ENCODE peak calls at places on chromosomes 11 and 22, in seven cellular contexts. K is fibroblast of lung, E is tibial artery, Y is neural progenitor cell, U is upper lobe of right lung, S is left ventricle myocardium inferior, H is spleen. N is an unnamed sample.

GRCh38 chr11:10322830-10323792 is 18.2 kb downstream of the ADM start:
- DNase-seq in K (peak; percentile 94), E (peak; percentile 80), Y (peak; percentile 59), U (no peak), S (peak; percentile 24), H (no peak), N (peak; percentile 65)

GRCh38 chr11:17000987-17001386 is 13.2 kb downstream of the PLEKHA7 start:
- DNase-seq in K (no peak), E (no peak), Y (no peak), U (no peak), S (no peak), H (no peak), N (no peak)

GRCh38 chr11:64239662-64240466 is 1.0 kb upstream of the FKBP2 start:
- DNase-seq in K (no peak), E (no peak), Y (no peak), U (peak; percentile 66), S (no peak), H (no peak), N (no peak)

GRCh38 chr11:9787981-9788521 is 124.2 kb downstream of the SWAP70 start:
- DNase-seq in K (peak; percentile 89), E (peak; percentile 36), Y (no peak), U (no peak), S (peak; percentile 34), H (no peak), N (peak; percentile 10)

GRCh38 chr11:63985812-63986155 is 454 bp upstream of the OTUB1 start:
- DNase-seq in K (no peak), E (no peak), Y (no peak), U (peak; percentile 81), S (no peak), H (peak; percentile 94), N (peak; percentile 60)

GRCh38 chr11:127677813-127678212 is 677.2 kb upstream of the KIRREL3 start:
- DNase-seq in K (no peak), E (no peak), Y (peak; percentile 66), U (no peak), S (no peak), H (no peak), N (no peak)

GRCh38 chr11:128908391-128909246 is 17.5 kb downstream of the KCNJ5 start:
- DNase-seq in K (peak; percentile 85), E (peak; percentile 77), Y (no peak), U (no peak), S (peak; percentile 73), H (no peak), N (peak; percentile 63)

GRCh38 chr22:22037740-22038139 is 55.2 kb upstream of the TOP3B start:
- DNase-seq in K (peak; percentile 59), E (no peak), Y (peak; percentile 38), U (no peak), S (no peak), H (no peak), N (no peak)

GRCh38 chr11:129375731-129376657 is at the start of gene BARX2:
- DNase-seq in K (peak; percentile 71), E (no peak), Y (peak; percentile 91), U (peak; percentile 82), S (peak; percentile 16), H (no peak), N (peak; percentile 79)

GRCh38 chr11:9982127-9982795 is 311.8 kb downstream of the SBF2 start:
- DNase-seq in K (no peak), E (no peak), Y (no peak), U (no peak), S (no peak), H (no peak), N (no peak)

GRCh38 chr11:45933846-45934579 is 11.6 kb downstream of the LARGE2 start:
- DNase-seq in K (no peak), E (no peak), Y (no peak), U (peak; percentile 38), S (no peak), H (peak; percentile 76), N (no peak)

GRCh38 chr11:118921929-118922744 is 3.6 kb downstream of the BCL9L start:
- DNase-seq in K (peak; percentile 87), E (peak; percentile 87), Y (peak; percentile 85), U (peak; percentile 91), S (peak; percentile 87), H (peak; percentile 83), N (peak; percentile 81)

GRCh38 chr11:105799728-105800462 is 190.0 kb downstream of the GRIA4 start:
- DNase-seq in K (peak; percentile 23), E (no peak), Y (no peak), U (no peak), S (no peak), H (no peak), N (no peak)

GRCh38 chr11:2569321-2569721 is 124.5 kb downstream of the KCNQ1 start:
- DNase-seq in K (no peak), E (no peak), Y (no peak), U (peak; percentile 52), S (peak; percentile 9), H (peak; percentile 48), N (no peak)

GRCh38 chr11:118226294-118226693 is 1.5 kb upstream of the JAML start:
- DNase-seq in K (no peak), E (peak; percentile 43), Y (no peak), U (no peak), S (no peak), H (no peak), N (no peak)

GRCh38 chr11:85827768-85828639 is 17.1 kb upstream of the SYTL2 start:
- DNase-seq in K (peak; percentile 95), E (no peak), Y (no peak), U (no peak), S (no peak), H (no peak), N (no peak)

GRCh38 chr22:26330971-26331625 is 98.0 kb upstream of the ASPHD2 start:
- DNase-seq in K (peak; percentile 26), E (no peak), Y (peak; percentile 76), U (no peak), S (no peak), H (no peak), N (peak; percentile 64)

GRCh38 chr11:35540526-35540925 is 15.1 kb upstream of the PAMR1 start:
- DNase-seq in K (peak; percentile 51), E (no peak), Y (no peak), U (no peak), S (no peak), H (no peak), N (no peak)

GRCh38 chr11:77732143-77732542 is 88.4 kb downstream of the RSF1 start:
- DNase-seq in K (no peak), E (no peak), Y (no peak), U (no peak), S (no peak), H (no peak), N (no peak)

GRCh38 chr11:102168483-102168882 is 58.2 kb downstream of the YAP1 start:
- DNase-seq in K (no peak), E (no peak), Y (no peak), U (no peak), S (no peak), H (no peak), N (no peak)

GRCh38 chr22:42075277-42075676 is 1.2 kb downstream of the PHETA2 start:
- DNase-seq in K (no peak), E (no peak), Y (no peak), U (no peak), S (no peak), H (peak; percentile 56), N (no peak)

GRCh38 chr11:57639321-57640067 is 10.2 kb downstream of the YPEL4 start:
- DNase-seq in K (peak; percentile 71), E (no peak), Y (peak; percentile 98), U (no peak), S (no peak), H (no peak), N (no peak)

GRCh38 chr11:95451682-95452081 is 220.7 kb upstream of the SESN3 start:
- DNase-seq in K (peak; percentile 70), E (no peak), Y (no peak), U (no peak), S (no peak), H (no peak), N (no peak)

GRCh38 chr22:47309946-47310345 is 547.5 kb downstream of the TBC1D22A start:
- DNase-seq in K (no peak), E (no peak), Y (no peak), U (no peak), S (no peak), H (no peak), N (no peak)

GRCh38 chr11:82536706-82537105 is 197.0 kb downstream of the FAM181B start:
- DNase-seq in K (no peak), E (no peak), Y (no peak), U (no peak), S (no peak), H (no peak), N (no peak)

DNA sequence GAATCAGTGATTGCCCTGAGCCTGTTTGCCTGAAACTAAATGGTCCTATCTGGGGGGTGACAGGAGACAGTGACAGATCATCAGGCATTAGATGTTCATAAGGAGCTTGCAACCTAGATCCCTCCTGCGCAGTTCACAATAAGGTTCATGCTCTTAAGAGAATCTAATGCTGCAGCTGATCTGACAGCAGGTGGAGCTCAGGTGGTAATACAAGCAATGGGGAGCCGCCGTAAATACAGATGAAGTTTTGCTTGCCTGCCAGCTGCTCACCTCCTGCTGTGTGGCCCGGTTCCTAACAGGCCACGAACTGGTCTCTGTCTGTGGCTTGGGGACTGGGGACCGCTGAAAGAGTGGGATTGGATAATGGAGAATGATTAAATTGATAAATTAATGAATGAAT is 14.0 kb downstream of the NOX4 start:
- DNase-seq in K (no peak), E (no peak), Y (peak; percentile 8), U (no peak), S (no peak), H (no peak), N (peak; percentile 16)
- TF ChIP-seq CTCF in K (no peak), E (no peak), Y (no peak), U (no peak), S (no peak), H (no peak), N (no peak)

DNA sequence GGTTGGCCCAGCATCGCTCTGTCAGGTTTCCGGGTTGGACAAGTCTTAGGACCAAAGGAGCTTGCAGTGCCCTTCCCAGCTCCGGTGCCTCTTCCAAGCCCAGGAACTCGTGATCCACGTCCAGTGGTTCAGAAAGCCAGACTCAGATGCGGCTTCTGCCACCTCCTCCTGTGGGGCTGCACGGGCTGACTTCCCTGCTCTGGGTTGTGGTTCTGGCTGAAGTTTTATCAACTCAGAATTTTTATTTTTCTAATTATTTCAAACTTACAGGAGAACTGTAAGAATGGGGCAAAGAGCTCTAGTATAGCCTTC is 85.0 kb downstream of the BCR start:
- DNase-seq in K (no peak), E (no peak), Y (no peak), U (no peak), S (no peak), H (no peak), N (no peak)
- H3K4me1 ChIP-seq in K (no peaks in the 10 kb centered on the region), E (no peaks in the 10 kb centered on the region), Y (peaks cover 12% of the 10 kb centered on the region), U (no peaks in the 10 kb centered on the region), S (peaks cover 20% of the 10 kb centered on the region), H (peaks cover 23% of the 10 kb centered on the region), N (no peaks in the 10 kb centered on the region)

GRCh38 chr11:37141707-37142106 is 543.7 kb upstream of the RAG2 start:
- DNase-seq in K (no peak), E (no peak), Y (no peak), U (no peak), S (no peak), H (no peak), N (no peak)
- TF ChIP-seq CTCF in K (no peak), E (no peak), Y (peak; percentile 40), U (no peak), S (no peak), H (no peak), N (no peak)

DNA sequence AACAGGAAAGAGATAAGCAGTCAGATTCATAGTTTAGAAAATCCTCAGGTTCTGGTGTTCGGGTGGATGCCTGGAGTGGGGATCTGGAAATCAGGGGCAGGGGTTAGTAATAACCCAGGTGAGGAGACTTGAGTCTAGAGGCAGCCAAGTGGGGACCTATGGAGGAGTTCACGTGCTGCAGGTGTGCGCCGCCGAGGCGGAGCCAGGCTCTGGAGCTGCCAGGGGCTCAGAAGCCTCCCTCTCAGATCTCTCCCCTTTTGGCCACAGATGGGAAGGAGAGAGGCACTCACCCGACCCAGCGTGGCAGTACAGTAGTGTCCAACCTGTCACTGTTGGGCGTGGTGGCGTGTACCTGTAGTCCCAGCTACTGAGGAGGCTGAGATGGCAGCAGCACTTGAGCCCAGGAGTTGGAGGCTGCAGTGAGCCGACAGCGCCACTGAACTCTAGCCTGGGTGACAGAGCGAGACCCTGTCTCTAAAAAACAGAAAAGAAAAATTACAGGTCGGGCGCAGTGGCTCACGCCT is 27.5 kb downstream of the TXN2 start:
- DNase-seq in K (no peak), E (no peak), Y (no peak), U (no peak), S (no peak), H (no peak), N (no peak)
- H3K4me1 ChIP-seq in K (peaks cover 16% of the 10 kb centered on the region), E (peaks cover 43% of the 10 kb centered on the region), Y (peaks cover 7% of the 10 kb centered on the region), U (peaks cover 76% of the 10 kb centered on the region), S (peaks cover 91% of the 10 kb centered on the region), H (peaks cover 98% of the 10 kb centered on the region), N (peaks cover 76% of the 10 kb centered on the region)

N was measured in transverse colon.